ENCODE peak calls at places on chromosomes 6 and 20, in nine cellular contexts. B is stimulated activated CD8-positive, alpha-beta memory T cell treated with anti-CD3 and anti-CD28 coated beads, Interleukin-4, amount 100 ng/mL, for 1 hour; C is Right ventricle myocardium superior; J is uterus; N is cardiac muscle cell; E is activated naive CD4-positive, alpha-beta T cell; D is T-helper 2 cell treated with Interferon-gamma antibody and Interleukin-4, amounts not matched to agents 5 μg/mL and 100 μg/mL, for 36 hours; Y is GM13976; V is OCI-LY7. W is an unnamed sample.

GRCh38 chr20:46621492-46621891 is 29.8 kb downstream of the SLC13A3 start:
- DNase-seq in N (peak), Y (no peak), E (no peak), D (no peak), V (no peak), C (no peak), J (no peak), B (no peak), W (no peak)

GRCh38 chr6:41536884-41537347 is 9.3 kb upstream of the FOXP4 start:
- DNase-seq in C (peak), N (peak), B (no peak), V (no peak), J (no peak), Y (no peak), D (no peak), E (no peak), W (peak)

GRCh38 chr6:11309947-11310665 is 77.6 kb upstream of the NEDD9 start:
- DNase-seq in B (no peak), Y (no peak), J (no peak), E (no peak), C (no peak), N (no peak), V (peak), D (no peak), W (no peak)

GRCh38 chr6:34953084-34954025 is 64.3 kb downstream of the ANKS1A start:
- DNase-seq in V (no peak), B (no peak), J (no peak), D (no peak), C (no peak), N (peak), Y (no peak), E (no peak), W (no peak)

GRCh38 chr6:48318670-48319069 is 207.7 kb upstream of the PTCHD4 start:
- DNase-seq in C (peak), E (no peak), B (no peak), D (no peak), V (no peak), Y (no peak), J (no peak), N (peak), W (no peak)

GRCh38 chr6:136567688-136568087 is 17.5 kb upstream of the MAP7 start:
- DNase-seq in V (no peak), D (no peak), C (no peak), N (no peak), J (no peak), E (no peak), Y (no peak), B (no peak), W (no peak)

GRCh38 chr6:137767931-137768690 is 98.9 kb upstream of the TNFAIP3 start:
- DNase-seq in Y (peak), D (no peak), C (no peak), V (peak), N (peak), B (no peak), E (no peak), J (no peak), W (no peak)

GRCh38 chr6:170286246-170286933 is 4.5 kb downstream of the DLL1 start:
- DNase-seq in B (no peak), Y (no peak), C (peak), E (no peak), D (no peak), V (no peak), N (peak), J (peak), W (peak)

GRCh38 chr6:122364084-122364483 is 35.4 kb upstream of the HSF2 start:
- DNase-seq in Y (no peak), J (no peak), C (no peak), V (no peak), D (no peak), N (no peak), E (no peak), B (no peak), W (no peak)

GRCh38 chr6:16040282-16040974 is 88.5 kb upstream of the MYLIP start:
- DNase-seq in N (no peak), E (no peak), D (no peak), Y (no peak), J (no peak), V (no peak), C (no peak), B (no peak), W (no peak)

GRCh38 chr6:28254340-28254618 is 2.2 kb upstream of the ZKSCAN4 start:
- DNase-seq in B (no peak), Y (no peak), V (no peak), J (no peak), D (no peak), C (no peak), E (no peak), N (no peak), W (no peak)

GRCh38 chr20:33733654-33734576 is 2.1 kb downstream of the ZNF341 start:
- DNase-seq in D (no peak), J (no peak), V (peak), C (no peak), E (no peak), Y (no peak), B (no peak), N (peak), W (no peak)

GRCh38 chr20:19977373-19977770 is 39.8 kb upstream of the NAA20 start:
- DNase-seq in B (no peak), N (no peak), D (no peak), C (no peak), J (no peak), E (no peak), V (no peak), Y (no peak), W (no peak)

GRCh38 chr6:45983041-45983440 is 32.6 kb downstream of the CLIC5 start:
- DNase-seq in N (no peak), J (no peak), E (no peak), V (no peak), C (no peak), Y (no peak), D (no peak), B (no peak), W (no peak)

GRCh38 chr6:53302678-53303360 is 45.9 kb downstream of the ELOVL5 start:
- DNase-seq in D (no peak), Y (no peak), C (no peak), E (no peak), N (peak), V (no peak), J (no peak), B (no peak), W (no peak)

GRCh38 chr6:89475634-89476033 is 42.7 kb downstream of the ANKRD6 start:
- DNase-seq in Y (no peak), B (no peak), V (no peak), N (peak), E (no peak), J (no peak), D (peak), C (no peak), W (no peak)

GRCh38 chr6:116531675-116532570 is 13.6 kb downstream of the TRAPPC3L start:
- DNase-seq in J (peak), B (peak), C (peak), N (peak), D (peak), E (no peak), V (peak), Y (peak), W (peak)

GRCh38 chr20:60101894-60102281 is 143.7 kb downstream of the CDH26 start:
- DNase-seq in N (no peak), C (no peak), Y (no peak), V (no peak), B (no peak), J (no peak), E (no peak), D (no peak), W (no peak)

GRCh38 chr6:834190-834589 is 141.3 kb upstream of the EXOC2 start:
- DNase-seq in V (no peak), J (no peak), C (no peak), D (no peak), Y (no peak), B (no peak), N (no peak), E (no peak), W (no peak)

W was measured in heart right ventricle.